ENCODE peak calls at places on chromosomes 5 and 9, in four cellular contexts. One of them, this sample, is unnamed.
A peak's percentile ranks its signal among the peaks of the same experiment; 100 is the strongest.

GRCh38 chr5:98296426-98296825 is 477.0 kb upstream of the RGMB start:
- DNase-seq in Calu3: no peak
- DNase-seq in heart left ventricle: no peak
- DNase-seq in GM12878: no peak
- DNase-seq in this sample: no peak

GRCh38 chr5:10648806-10649517 is 85.1 kb downstream of the ANKRD33B start:
- DNase-seq in Calu3: no peak
- DNase-seq in GM12878: no peak
- DNase-seq in heart left ventricle: no peak
- DNase-seq in this sample: no peak

GRCh38 chr5:78953092-78953800 is 31.9 kb downstream of the ARSB start:
- DNase-seq in heart left ventricle: no peak
- DNase-seq in Calu3: no peak
- DNase-seq in GM12878: no peak
- DNase-seq in this sample: peak; percentile 21

GRCh38 chr5:126000533-126000932 is 422.7 kb upstream of the GRAMD2B start:
- DNase-seq in heart left ventricle: no peak
- DNase-seq in GM12878: no peak
- DNase-seq in Calu3: no peak
- DNase-seq in this sample: no peak

GRCh38 chr5:113050606-113051391 is 74.2 kb downstream of the DCP2 start:
- DNase-seq in Calu3: no peak
- DNase-seq in heart left ventricle: peak; percentile 36
- DNase-seq in GM12878: no peak
- DNase-seq in this sample: no peak

GRCh38 chr5:136016945-136017530 is 11.8 kb upstream of the TGFBI start:
- DNase-seq in Calu3: peak; percentile 87
- DNase-seq in heart left ventricle: no peak
- DNase-seq in GM12878: no peak
- DNase-seq in this sample: no peak

GRCh38 chr5:169150108-169150507 is 150.8 kb downstream of the SLIT3 start:
- DNase-seq in GM12878: no peak
- DNase-seq in heart left ventricle: no peak
- DNase-seq in Calu3: no peak
- DNase-seq in this sample: no peak

GRCh38 chr5:133819977-133820471 is 148.4 kb downstream of the C5orf15 start:
- DNase-seq in heart left ventricle: no peak
- DNase-seq in Calu3: no peak
- DNase-seq in GM12878: no peak
- DNase-seq in this sample: no peak

GRCh38 chr5:60960591-60960990 is 15.6 kb downstream of the NDUFAF2 start:
- DNase-seq in Calu3: no peak
- DNase-seq in GM12878: no peak
- DNase-seq in heart left ventricle: no peak
- DNase-seq in this sample: no peak
- TF ChIP-seq CTCF in Calu3: peak; percentile 39
- TF ChIP-seq CTCF in GM12878: peak; percentile 42
- TF ChIP-seq CTCF in heart left ventricle: peak; percentile 34
- TF ChIP-seq CTCF in this sample: peak; percentile 22

DNA sequence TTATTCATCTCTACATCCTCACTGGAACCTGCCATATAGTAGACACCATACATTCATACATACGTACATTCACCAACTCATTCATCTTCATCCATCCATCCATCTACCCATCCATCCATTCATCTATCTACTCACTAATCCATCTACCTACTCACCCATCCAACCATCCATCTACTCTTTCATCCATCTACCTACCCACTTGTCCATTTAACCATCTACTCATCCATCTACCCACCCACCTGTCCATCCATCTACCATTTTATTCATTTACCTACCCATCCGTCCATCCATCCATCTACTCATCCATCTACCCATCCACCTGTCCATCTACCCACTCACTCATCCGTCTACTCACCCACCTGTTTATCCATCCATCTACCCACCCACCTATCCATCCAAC is 31.9 kb upstream of the LCP2 start:
- DNase-seq in GM12878: no peak
- DNase-seq in Calu3: no peak
- DNase-seq in heart left ventricle: no peak
- DNase-seq in this sample: no peak
- TF ChIP-seq CTCF in GM12878: no peak
- TF ChIP-seq CTCF in Calu3: no peak
- TF ChIP-seq CTCF in heart left ventricle: no peak
- TF ChIP-seq CTCF in this sample: no peak

DNA sequence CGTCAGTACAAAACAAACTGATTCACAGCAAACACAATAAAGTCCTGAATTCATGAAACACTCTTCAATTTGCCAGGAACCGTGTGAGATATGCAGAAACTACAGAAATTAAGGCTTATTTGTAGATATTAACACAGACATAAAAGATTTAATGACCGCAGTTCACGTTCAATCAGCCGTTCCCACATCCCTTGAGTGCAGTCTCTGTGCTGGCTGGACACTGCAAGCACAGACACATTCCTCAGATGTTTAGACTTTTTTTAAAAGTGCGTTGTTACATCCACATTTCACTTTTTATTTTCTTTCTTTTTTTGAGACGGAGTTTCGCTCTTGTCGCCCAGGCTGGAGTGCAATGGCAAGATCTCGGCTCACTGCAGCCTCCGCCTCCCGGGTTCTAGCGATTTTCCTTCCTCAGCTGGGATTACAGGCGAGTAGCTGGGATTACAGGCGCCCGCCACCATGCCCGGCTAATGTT is 542 bp upstream of the CEP78 start:
- DNase-seq in GM12878: no peak
- DNase-seq in Calu3: no peak
- DNase-seq in heart left ventricle: no peak
- DNase-seq in this sample: no peak
- TF ChIP-seq CTCF in GM12878: no peak
- TF ChIP-seq CTCF in Calu3: no peak
- TF ChIP-seq CTCF in heart left ventricle: no peak
- TF ChIP-seq CTCF in this sample: no peak

GRCh38 chr9:121658166-121658565 is 6.7 kb downstream of the DAB2IP start:
- DNase-seq in Calu3: no peak
- DNase-seq in GM12878: no peak
- DNase-seq in heart left ventricle: peak; percentile 50
- DNase-seq in this sample: no peak
- TF ChIP-seq CTCF in Calu3: no peak
- TF ChIP-seq CTCF in GM12878: no peak
- TF ChIP-seq CTCF in heart left ventricle: no peak
- TF ChIP-seq CTCF in this sample: no peak

GRCh38 chr5:92836861-92837755 is 743.9 kb downstream of the NR2F1-AS1 start:
- DNase-seq in GM12878: no peak
- DNase-seq in heart left ventricle: no peak
- DNase-seq in Calu3: no peak
- DNase-seq in this sample: no peak
- TF ChIP-seq CTCF in GM12878: no peak
- TF ChIP-seq CTCF in heart left ventricle: no peak
- TF ChIP-seq CTCF in Calu3: no peak
- TF ChIP-seq CTCF in this sample: no peak

GRCh38 chr5:141928051-141928450 is 4.4 kb downstream of the DELE1 start:
- DNase-seq in GM12878: no peak
- DNase-seq in heart left ventricle: no peak
- DNase-seq in Calu3: no peak
- DNase-seq in this sample: no peak

GRCh38 chr5:141919218-141920129 is 4.2 kb upstream of the DELE1 start:
- DNase-seq in Calu3: no peak
- DNase-seq in GM12878: no peak
- DNase-seq in heart left ventricle: no peak
- DNase-seq in this sample: no peak

GRCh38 chr5:141926434-141926833 is 2.8 kb downstream of the DELE1 start:
- DNase-seq in GM12878: no peak
- DNase-seq in Calu3: no peak
- DNase-seq in heart left ventricle: no peak
- DNase-seq in this sample: no peak

GRCh38 chr5:141920771-141921170 is 2.9 kb upstream of the DELE1 start:
- DNase-seq in Calu3: no peak
- DNase-seq in heart left ventricle: no peak
- DNase-seq in GM12878: no peak
- DNase-seq in this sample: no peak

DNA sequence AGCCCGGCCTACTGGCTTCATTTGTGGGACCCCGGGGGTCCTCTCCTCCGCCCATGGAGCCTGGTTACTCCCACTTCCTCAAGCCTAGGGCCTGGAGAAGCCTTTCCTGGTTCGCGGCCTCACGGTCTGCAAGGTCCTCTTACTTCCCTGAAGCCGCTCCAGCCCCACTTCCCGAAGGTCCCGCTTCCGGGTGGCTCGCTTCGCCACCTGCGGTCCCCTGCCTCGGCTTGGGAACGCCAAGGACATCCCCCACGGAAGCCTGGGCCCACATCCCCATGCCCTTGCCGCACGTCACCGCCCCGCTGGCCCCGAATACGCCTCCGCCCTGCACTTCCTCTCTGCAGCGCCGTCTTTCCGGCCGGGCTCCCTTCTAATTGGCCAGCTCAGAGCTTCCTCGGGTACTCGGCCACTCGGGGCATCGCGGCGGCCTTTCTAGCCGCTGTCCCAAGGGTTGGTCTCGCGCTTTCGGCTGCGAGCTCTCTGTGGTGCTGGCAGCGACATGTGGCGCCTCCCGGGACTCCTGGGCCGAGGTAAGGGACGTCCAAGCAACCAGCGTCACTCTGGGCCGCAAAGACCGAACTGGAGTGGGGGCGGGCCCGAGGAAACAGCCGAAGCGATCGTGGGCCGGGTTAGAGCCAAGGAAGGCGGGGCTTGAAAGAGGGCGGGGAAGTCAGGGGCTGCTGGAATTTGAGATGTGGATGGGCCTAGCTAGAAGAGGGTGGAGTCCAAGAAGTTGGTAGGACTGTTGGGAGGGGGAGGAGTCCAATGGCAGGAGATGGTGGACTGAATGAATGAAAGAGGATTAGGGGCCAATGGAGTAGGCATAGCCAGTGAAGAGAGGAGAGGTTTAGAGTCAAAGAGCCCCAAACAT is at the start of gene DELE1:
- DNase-seq in heart left ventricle: peak; percentile 97
- DNase-seq in Calu3: peak; percentile 95
- DNase-seq in GM12878: peak; percentile 70
- DNase-seq in this sample: peak; percentile 92
- TF ChIP-seq CTCF in heart left ventricle: no peak
- TF ChIP-seq CTCF in Calu3: no peak
- TF ChIP-seq CTCF in GM12878: no peak
- TF ChIP-seq CTCF in this sample: no peak

GRCh38 chr5:59660737-59661136 is 232.8 kb downstream of the PDE4D start:
- DNase-seq in heart left ventricle: no peak
- DNase-seq in GM12878: no peak
- DNase-seq in Calu3: peak; percentile 11
- DNase-seq in this sample: peak; percentile 17
- TF ChIP-seq CTCF in heart left ventricle: no peak
- TF ChIP-seq CTCF in GM12878: peak; percentile 42
- TF ChIP-seq CTCF in Calu3: peak; percentile 17
- TF ChIP-seq CTCF in this sample: no peak

GRCh38 chr5:150252489-150252888 is 37.1 kb downstream of the CAMK2A start:
- DNase-seq in GM12878: no peak
- DNase-seq in Calu3: no peak
- DNase-seq in heart left ventricle: no peak
- DNase-seq in this sample: no peak

GRCh38 chr5:150246835-150247234 is 42.7 kb downstream of the CAMK2A start:
- DNase-seq in heart left ventricle: no peak
- DNase-seq in Calu3: no peak
- DNase-seq in GM12878: no peak
- DNase-seq in this sample: no peak

GRCh38 chr5:150251504-150251903 is 38.1 kb downstream of the CAMK2A start:
- DNase-seq in heart left ventricle: no peak
- DNase-seq in GM12878: no peak
- DNase-seq in Calu3: no peak
- DNase-seq in this sample: no peak

GRCh38 chr5:150247726-150248125 is 41.8 kb downstream of the CAMK2A start:
- DNase-seq in GM12878: no peak
- DNase-seq in Calu3: no peak
- DNase-seq in heart left ventricle: no peak
- DNase-seq in this sample: no peak

DNA sequence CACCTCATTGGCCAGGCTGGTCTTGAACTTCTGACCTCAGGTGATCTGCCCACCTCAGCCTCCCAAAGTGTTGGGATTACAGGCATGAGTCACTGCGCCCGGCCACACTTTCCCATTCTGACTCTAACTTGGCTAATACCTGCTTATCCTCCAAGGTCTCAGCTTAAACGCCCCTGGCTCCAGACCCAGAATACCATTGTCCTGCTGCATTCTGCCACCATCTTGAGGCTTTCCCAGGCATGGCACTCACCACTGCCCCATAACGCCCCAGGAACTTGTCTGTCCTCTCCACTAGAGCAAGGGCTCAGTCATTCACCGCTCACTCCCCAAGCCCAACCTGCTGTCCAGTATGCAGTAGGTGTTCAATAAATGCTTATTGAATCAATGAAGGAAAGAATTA is 39.8 kb downstream of the CAMK2A start:
- DNase-seq in heart left ventricle: no peak
- DNase-seq in GM12878: no peak
- DNase-seq in Calu3: no peak
- DNase-seq in this sample: no peak
- TF ChIP-seq CTCF in heart left ventricle: no peak
- TF ChIP-seq CTCF in GM12878: no peak
- TF ChIP-seq CTCF in Calu3: no peak
- TF ChIP-seq CTCF in this sample: no peak

DNA sequence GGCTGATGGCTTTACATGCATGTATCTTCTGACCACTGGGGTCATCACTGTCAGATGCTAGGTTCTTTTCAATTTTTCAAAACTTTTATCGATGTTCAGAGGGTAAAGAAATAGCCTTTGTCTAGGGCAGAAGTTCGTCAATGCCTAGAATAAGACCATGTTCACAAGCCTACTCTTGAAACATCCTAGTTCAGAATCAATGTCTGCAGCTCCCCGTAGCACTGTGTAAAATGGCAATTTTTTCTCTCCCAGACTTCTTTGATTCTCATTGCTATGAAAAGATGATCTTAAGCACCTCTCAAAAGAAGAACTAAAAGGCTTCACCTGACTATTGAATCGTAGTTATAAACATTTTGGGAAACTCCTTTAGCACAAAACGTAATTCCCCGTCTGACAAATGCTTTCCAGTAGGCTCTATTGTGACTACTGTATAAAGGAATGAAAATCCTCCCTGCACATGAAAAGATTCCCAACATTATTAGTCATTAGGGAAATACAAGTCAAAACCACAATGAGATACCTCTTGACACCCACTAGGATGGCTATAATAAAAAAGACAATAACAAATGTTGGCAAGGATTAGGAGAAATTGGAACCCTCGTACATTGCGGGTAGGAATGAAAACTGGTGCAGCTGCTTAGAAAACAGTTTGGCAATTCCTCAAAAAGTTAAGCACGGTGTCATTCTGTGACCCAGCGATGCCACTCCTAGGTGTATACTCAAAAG is 263.5 kb downstream of the ARHGAP26 start:
- DNase-seq in GM12878: no peak
- DNase-seq in heart left ventricle: no peak
- DNase-seq in Calu3: no peak
- DNase-seq in this sample: no peak
- TF ChIP-seq CTCF in GM12878: no peak
- TF ChIP-seq CTCF in heart left ventricle: no peak
- TF ChIP-seq CTCF in Calu3: no peak
- TF ChIP-seq CTCF in this sample: no peak